ENCODE peak calls at places on chromosomes 12 and 14, in nine cellular contexts. One of them, this sample, is unnamed.

GRCh38 chr14:68216072-68216471 is 396.5 kb downstream of the RAD51B start:
- DNase-seq in GM23248: no peak
- DNase-seq in HepG2: no peak
- DNase-seq in AG04450: no peak
- DNase-seq in naive thymus-derived CD4-positive, alpha-beta T cell: no peak
- DNase-seq in left ventricle myocardium inferior: no peak
- DNase-seq in transverse colon: no peak
- DNase-seq in psoas muscle: no peak
- DNase-seq in uterus: no peak
- DNase-seq in this sample: no peak

GRCh38 chr12:122336015-122336946 is 70.0 kb upstream of the VPS33A start:
- DNase-seq in HepG2: peak
- DNase-seq in GM23248: peak
- DNase-seq in naive thymus-derived CD4-positive, alpha-beta T cell: peak
- DNase-seq in left ventricle myocardium inferior: no peak
- DNase-seq in AG04450: no peak
- DNase-seq in transverse colon: peak
- DNase-seq in uterus: no peak
- DNase-seq in psoas muscle: peak
- DNase-seq in this sample: no peak

GRCh38 chr14:66405158-66405557 is 81.0 kb upstream of the CCDC196 start:
- DNase-seq in left ventricle myocardium inferior: no peak
- DNase-seq in uterus: no peak
- DNase-seq in AG04450: no peak
- DNase-seq in GM23248: peak
- DNase-seq in naive thymus-derived CD4-positive, alpha-beta T cell: no peak
- DNase-seq in HepG2: no peak
- DNase-seq in transverse colon: no peak
- DNase-seq in psoas muscle: no peak
- DNase-seq in this sample: no peak

GRCh38 chr14:28754209-28754985 is 12.2 kb upstream of the FOXG1 start:
- DNase-seq in uterus: no peak
- DNase-seq in transverse colon: no peak
- DNase-seq in psoas muscle: no peak
- DNase-seq in GM23248: peak
- DNase-seq in left ventricle myocardium inferior: no peak
- DNase-seq in naive thymus-derived CD4-positive, alpha-beta T cell: no peak
- DNase-seq in HepG2: peak
- DNase-seq in AG04450: no peak
- DNase-seq in this sample: peak

GRCh38 chr14:24312736-24313507 is 1.6 kb downstream of the LTB4R start:
- DNase-seq in naive thymus-derived CD4-positive, alpha-beta T cell: no peak
- DNase-seq in transverse colon: peak
- DNase-seq in HepG2: no peak
- DNase-seq in AG04450: no peak
- DNase-seq in GM23248: no peak
- DNase-seq in left ventricle myocardium inferior: no peak
- DNase-seq in uterus: no peak
- DNase-seq in psoas muscle: peak
- DNase-seq in this sample: no peak

GRCh38 chr12:68428724-68429580 is 96.8 kb upstream of the MDM1 start:
- DNase-seq in naive thymus-derived CD4-positive, alpha-beta T cell: no peak
- DNase-seq in transverse colon: no peak
- DNase-seq in HepG2: peak
- DNase-seq in GM23248: peak
- DNase-seq in psoas muscle: no peak
- DNase-seq in left ventricle myocardium inferior: no peak
- DNase-seq in uterus: no peak
- DNase-seq in AG04450: no peak
- DNase-seq in this sample: peak

GRCh38 chr12:2776129-2776806 is 18.5 kb upstream of the FKBP4 start:
- DNase-seq in transverse colon: no peak
- DNase-seq in uterus: no peak
- DNase-seq in GM23248: no peak
- DNase-seq in naive thymus-derived CD4-positive, alpha-beta T cell: no peak
- DNase-seq in left ventricle myocardium inferior: no peak
- DNase-seq in AG04450: no peak
- DNase-seq in psoas muscle: no peak
- DNase-seq in HepG2: no peak
- DNase-seq in this sample: no peak

GRCh38 chr12:109358154-109358869 is 10.6 kb downstream of the MYO1H start:
- DNase-seq in HepG2: no peak
- DNase-seq in psoas muscle: no peak
- DNase-seq in uterus: no peak
- DNase-seq in AG04450: no peak
- DNase-seq in GM23248: peak
- DNase-seq in naive thymus-derived CD4-positive, alpha-beta T cell: no peak
- DNase-seq in left ventricle myocardium inferior: no peak
- DNase-seq in transverse colon: no peak
- DNase-seq in this sample: no peak

GRCh38 chr14:52918486-52918885 is 32.4 kb downstream of the FERMT2 start:
- DNase-seq in uterus: no peak
- DNase-seq in naive thymus-derived CD4-positive, alpha-beta T cell: peak
- DNase-seq in GM23248: peak
- DNase-seq in transverse colon: no peak
- DNase-seq in psoas muscle: no peak
- DNase-seq in left ventricle myocardium inferior: no peak
- DNase-seq in HepG2: no peak
- DNase-seq in AG04450: no peak
- DNase-seq in this sample: no peak

GRCh38 chr12:52645982-52646381 is 6.0 kb downstream of the KRT2 start:
- DNase-seq in psoas muscle: no peak
- DNase-seq in left ventricle myocardium inferior: no peak
- DNase-seq in AG04450: no peak
- DNase-seq in uterus: no peak
- DNase-seq in HepG2: no peak
- DNase-seq in GM23248: no peak
- DNase-seq in transverse colon: no peak
- DNase-seq in naive thymus-derived CD4-positive, alpha-beta T cell: no peak
- DNase-seq in this sample: no peak

GRCh38 chr12:41605528-41606295 is 417.6 kb downstream of the PDZRN4 start:
- DNase-seq in GM23248: no peak
- DNase-seq in psoas muscle: no peak
- DNase-seq in uterus: no peak
- DNase-seq in naive thymus-derived CD4-positive, alpha-beta T cell: no peak
- DNase-seq in AG04450: no peak
- DNase-seq in left ventricle myocardium inferior: no peak
- DNase-seq in transverse colon: no peak
- DNase-seq in HepG2: no peak
- DNase-seq in this sample: no peak

GRCh38 chr12:126952106-126953007 is 1314.6 kb upstream of the TMEM132C start:
- DNase-seq in uterus: no peak
- DNase-seq in AG04450: no peak
- DNase-seq in psoas muscle: no peak
- DNase-seq in GM23248: no peak
- DNase-seq in transverse colon: no peak
- DNase-seq in naive thymus-derived CD4-positive, alpha-beta T cell: no peak
- DNase-seq in left ventricle myocardium inferior: no peak
- DNase-seq in HepG2: no peak
- DNase-seq in this sample: no peak

GRCh38 chr12:80825506-80825905 is 108.8 kb downstream of the MYF5 start:
- DNase-seq in transverse colon: no peak
- DNase-seq in GM23248: no peak
- DNase-seq in psoas muscle: no peak
- DNase-seq in uterus: no peak
- DNase-seq in left ventricle myocardium inferior: no peak
- DNase-seq in naive thymus-derived CD4-positive, alpha-beta T cell: no peak
- DNase-seq in AG04450: no peak
- DNase-seq in HepG2: no peak
- DNase-seq in this sample: no peak
- H3K4me3 ChIP-seq in transverse colon: no peak
- H3K4me3 ChIP-seq in GM23248: no peak
- H3K4me3 ChIP-seq in psoas muscle: no peak
- H3K4me3 ChIP-seq in uterus: no peak
- H3K4me3 ChIP-seq in left ventricle myocardium inferior: no peak
- H3K4me3 ChIP-seq in naive thymus-derived CD4-positive, alpha-beta T cell: no peak
- H3K4me3 ChIP-seq in AG04450: no peak
- H3K4me3 ChIP-seq in HepG2: no peak
- H3K4me3 ChIP-seq in this sample: no peak

DNA sequence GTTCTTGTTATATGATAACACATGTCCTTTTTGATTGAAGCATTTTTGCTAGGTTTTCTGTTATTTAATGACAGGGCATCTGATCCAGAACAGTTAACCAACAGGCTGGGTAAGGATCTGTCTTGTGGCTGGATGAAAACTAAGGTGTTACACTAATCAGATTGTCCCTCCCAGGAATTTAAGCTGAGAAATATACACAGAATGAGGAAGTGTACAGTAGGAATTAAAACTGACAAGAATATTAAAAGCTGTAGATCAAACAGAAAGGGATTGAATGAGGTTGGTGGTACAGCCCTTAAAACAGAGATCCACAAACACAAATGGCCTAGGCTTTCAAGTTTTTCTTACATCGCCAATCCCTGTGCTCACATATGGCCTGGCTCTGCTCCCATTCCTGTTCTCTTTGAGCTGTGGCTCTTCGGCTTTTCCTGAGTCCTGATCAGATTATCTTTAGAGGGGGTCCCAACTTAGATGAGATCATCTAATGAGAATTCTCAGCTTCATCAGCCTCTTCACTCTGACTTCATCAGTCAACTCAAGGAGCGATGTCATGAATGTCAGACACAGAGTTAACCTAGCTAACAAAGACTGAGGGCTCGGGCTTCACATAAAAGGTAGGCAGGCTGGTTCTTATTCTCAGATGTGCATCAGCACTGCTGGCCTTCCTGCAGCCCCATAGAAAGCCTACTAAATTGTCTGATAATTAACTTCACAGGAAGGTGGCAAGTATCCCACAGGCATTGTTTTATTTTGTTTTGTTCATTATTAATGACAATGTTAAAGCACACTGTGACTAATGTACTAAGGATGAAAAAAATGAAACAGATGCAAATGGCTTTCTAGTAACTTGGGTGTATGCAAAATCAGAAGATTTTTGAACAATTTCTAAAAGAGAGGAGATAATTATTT is 11.4 kb downstream of the PYGL start:
- DNase-seq in AG04450: no peak
- DNase-seq in GM23248: no peak
- DNase-seq in HepG2: no peak
- DNase-seq in transverse colon: no peak
- DNase-seq in uterus: no peak
- DNase-seq in left ventricle myocardium inferior: no peak
- DNase-seq in psoas muscle: no peak
- DNase-seq in naive thymus-derived CD4-positive, alpha-beta T cell: no peak
- DNase-seq in this sample: no peak
- H3K4me3 ChIP-seq in AG04450: no peak
- H3K4me3 ChIP-seq in GM23248: no peak
- H3K4me3 ChIP-seq in HepG2: no peak
- H3K4me3 ChIP-seq in transverse colon: no peak
- H3K4me3 ChIP-seq in uterus: no peak
- H3K4me3 ChIP-seq in left ventricle myocardium inferior: no peak
- H3K4me3 ChIP-seq in psoas muscle: no peak
- H3K4me3 ChIP-seq in naive thymus-derived CD4-positive, alpha-beta T cell: no peak
- H3K4me3 ChIP-seq in this sample: no peak

GRCh38 chr14:99857551-99857950 is 64.3 kb downstream of the EML1 start:
- DNase-seq in naive thymus-derived CD4-positive, alpha-beta T cell: no peak
- DNase-seq in AG04450: no peak
- DNase-seq in psoas muscle: no peak
- DNase-seq in GM23248: no peak
- DNase-seq in uterus: no peak
- DNase-seq in left ventricle myocardium inferior: no peak
- DNase-seq in transverse colon: no peak
- DNase-seq in HepG2: no peak
- DNase-seq in this sample: no peak

GRCh38 chr14:99855271-99855670 is 62.1 kb downstream of the EML1 start:
- DNase-seq in AG04450: no peak
- DNase-seq in HepG2: no peak
- DNase-seq in left ventricle myocardium inferior: no peak
- DNase-seq in GM23248: no peak
- DNase-seq in psoas muscle: no peak
- DNase-seq in transverse colon: no peak
- DNase-seq in uterus: no peak
- DNase-seq in naive thymus-derived CD4-positive, alpha-beta T cell: no peak
- DNase-seq in this sample: no peak

GRCh38 chr14:99862111-99862510 is 68.9 kb downstream of the EML1 start:
- DNase-seq in AG04450: no peak
- DNase-seq in uterus: no peak
- DNase-seq in naive thymus-derived CD4-positive, alpha-beta T cell: no peak
- DNase-seq in psoas muscle: no peak
- DNase-seq in HepG2: no peak
- DNase-seq in GM23248: no peak
- DNase-seq in left ventricle myocardium inferior: no peak
- DNase-seq in transverse colon: no peak
- DNase-seq in this sample: no peak

GRCh38 chr14:99863059-99863458 is 69.8 kb downstream of the EML1 start:
- DNase-seq in left ventricle myocardium inferior: no peak
- DNase-seq in naive thymus-derived CD4-positive, alpha-beta T cell: no peak
- DNase-seq in AG04450: no peak
- DNase-seq in HepG2: no peak
- DNase-seq in transverse colon: no peak
- DNase-seq in uterus: no peak
- DNase-seq in psoas muscle: no peak
- DNase-seq in GM23248: no peak
- DNase-seq in this sample: no peak

GRCh38 chr14:99860219-99860618 is 67.0 kb downstream of the EML1 start:
- DNase-seq in GM23248: no peak
- DNase-seq in naive thymus-derived CD4-positive, alpha-beta T cell: no peak
- DNase-seq in transverse colon: no peak
- DNase-seq in HepG2: no peak
- DNase-seq in psoas muscle: no peak
- DNase-seq in AG04450: no peak
- DNase-seq in left ventricle myocardium inferior: no peak
- DNase-seq in uterus: no peak
- DNase-seq in this sample: no peak
- H3K4me3 ChIP-seq in GM23248: no peak
- H3K4me3 ChIP-seq in naive thymus-derived CD4-positive, alpha-beta T cell: no peak
- H3K4me3 ChIP-seq in transverse colon: no peak
- H3K4me3 ChIP-seq in HepG2: no peak
- H3K4me3 ChIP-seq in psoas muscle: no peak
- H3K4me3 ChIP-seq in AG04450: no peak
- H3K4me3 ChIP-seq in left ventricle myocardium inferior: no peak
- H3K4me3 ChIP-seq in uterus: no peak
- H3K4me3 ChIP-seq in this sample: no peak

DNA sequence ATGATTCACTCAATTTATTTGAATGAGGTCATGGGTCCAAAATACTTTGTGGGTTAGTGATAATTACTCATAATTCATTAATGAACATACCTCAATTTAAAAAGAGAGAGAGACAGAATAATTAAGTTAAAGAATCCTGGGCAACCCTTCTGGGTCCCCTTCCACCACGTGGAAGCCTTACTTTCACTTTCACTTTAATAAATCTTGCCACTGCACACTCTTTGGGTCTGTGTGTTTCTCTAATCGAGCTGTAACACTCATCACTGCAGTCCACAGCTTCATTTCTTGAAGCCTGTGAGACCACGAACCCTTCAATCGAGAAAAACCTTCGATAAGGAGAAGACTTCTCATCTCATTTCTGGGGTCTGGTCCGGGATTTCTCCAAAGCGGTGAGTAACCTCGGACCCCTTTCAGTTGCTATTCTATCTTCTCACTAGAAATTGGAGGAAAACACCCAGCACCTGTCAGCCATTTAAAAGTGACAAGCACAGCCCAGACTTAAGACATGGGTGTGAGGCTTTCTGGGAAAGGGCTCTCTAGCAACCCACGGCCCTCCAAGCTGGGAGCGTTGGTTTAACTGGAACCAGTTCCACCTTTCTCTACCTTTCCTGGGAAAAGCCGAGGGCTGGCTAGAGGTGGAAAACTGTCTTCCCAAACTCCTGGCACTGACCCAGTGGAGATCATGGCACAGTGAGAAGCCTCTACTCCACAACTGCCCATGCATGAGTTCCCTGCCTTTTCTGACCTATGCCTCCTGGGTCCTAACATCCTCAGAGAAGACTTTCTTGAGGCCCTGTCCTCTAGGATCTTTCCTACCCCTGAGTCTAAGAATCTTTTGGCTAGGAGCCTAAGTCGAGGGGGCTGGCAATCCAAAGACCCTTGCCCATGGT is 148.8 kb upstream of the ATF7IP start:
- DNase-seq in transverse colon: no peak
- DNase-seq in uterus: no peak
- DNase-seq in left ventricle myocardium inferior: no peak
- DNase-seq in naive thymus-derived CD4-positive, alpha-beta T cell: no peak
- DNase-seq in GM23248: peak
- DNase-seq in psoas muscle: no peak
- DNase-seq in AG04450: no peak
- DNase-seq in HepG2: no peak
- DNase-seq in this sample: no peak
- H3K4me3 ChIP-seq in transverse colon: peak
- H3K4me3 ChIP-seq in uterus: peak
- H3K4me3 ChIP-seq in left ventricle myocardium inferior: peak
- H3K4me3 ChIP-seq in naive thymus-derived CD4-positive, alpha-beta T cell: peak
- H3K4me3 ChIP-seq in GM23248: peak
- H3K4me3 ChIP-seq in psoas muscle: peak
- H3K4me3 ChIP-seq in AG04450: no peak
- H3K4me3 ChIP-seq in HepG2: peak
- H3K4me3 ChIP-seq in this sample: no peak